ENCODE peak calls at places on chromosomes 12 and 14, in nine cellular contexts. One of them, this sample, is unnamed.

GRCh38 chr12:108768591-108769500 is 37.5 kb upstream of the CORO1C start:
- DNase-seq in left ventricle myocardium inferior: peak
- DNase-seq in nephron progenitor cell: peak
- DNase-seq in lower lobe of right lung: peak
- DNase-seq in esophagus squamous epithelium: no peak
- DNase-seq in caudate nucleus: no peak
- DNase-seq in occipital lobe: no peak
- DNase-seq in Calu3: peak
- DNase-seq in GDM1: no peak
- DNase-seq in this sample: no peak

GRCh38 chr14:67619446-67620216 is at the start of gene ARG2:
- DNase-seq in esophagus squamous epithelium: peak
- DNase-seq in left ventricle myocardium inferior: peak
- DNase-seq in caudate nucleus: peak
- DNase-seq in occipital lobe: peak
- DNase-seq in lower lobe of right lung: peak
- DNase-seq in Calu3: peak
- DNase-seq in nephron progenitor cell: peak
- DNase-seq in GDM1: peak
- DNase-seq in this sample: peak

GRCh38 chr12:91562476-91562875 is 379.9 kb upstream of the DCN start:
- DNase-seq in caudate nucleus: no peak
- DNase-seq in GDM1: no peak
- DNase-seq in lower lobe of right lung: no peak
- DNase-seq in Calu3: no peak
- DNase-seq in left ventricle myocardium inferior: no peak
- DNase-seq in occipital lobe: no peak
- DNase-seq in esophagus squamous epithelium: no peak
- DNase-seq in nephron progenitor cell: no peak
- DNase-seq in this sample: no peak

GRCh38 chr12:71134405-71134804 is 23.4 kb downstream of the TSPAN8 start:
- DNase-seq in Calu3: no peak
- DNase-seq in left ventricle myocardium inferior: no peak
- DNase-seq in GDM1: no peak
- DNase-seq in occipital lobe: no peak
- DNase-seq in caudate nucleus: no peak
- DNase-seq in lower lobe of right lung: no peak
- DNase-seq in esophagus squamous epithelium: no peak
- DNase-seq in nephron progenitor cell: no peak
- DNase-seq in this sample: no peak

GRCh38 chr14:60650382-60650961 is 1.2 kb upstream of the SIX1 start:
- DNase-seq in Calu3: no peak
- DNase-seq in caudate nucleus: no peak
- DNase-seq in lower lobe of right lung: no peak
- DNase-seq in nephron progenitor cell: no peak
- DNase-seq in esophagus squamous epithelium: no peak
- DNase-seq in occipital lobe: no peak
- DNase-seq in left ventricle myocardium inferior: no peak
- DNase-seq in GDM1: no peak
- DNase-seq in this sample: no peak

GRCh38 chr12:109949089-109949488 is 47.1 kb downstream of the GIT2 start:
- DNase-seq in left ventricle myocardium inferior: no peak
- DNase-seq in occipital lobe: no peak
- DNase-seq in caudate nucleus: no peak
- DNase-seq in lower lobe of right lung: no peak
- DNase-seq in esophagus squamous epithelium: no peak
- DNase-seq in GDM1: no peak
- DNase-seq in Calu3: no peak
- DNase-seq in nephron progenitor cell: no peak
- DNase-seq in this sample: no peak

GRCh38 chr14:71472281-71472960 is 459.8 kb upstream of the RGS6 start:
- DNase-seq in caudate nucleus: no peak
- DNase-seq in Calu3: no peak
- DNase-seq in nephron progenitor cell: no peak
- DNase-seq in lower lobe of right lung: no peak
- DNase-seq in esophagus squamous epithelium: no peak
- DNase-seq in GDM1: no peak
- DNase-seq in left ventricle myocardium inferior: no peak
- DNase-seq in occipital lobe: no peak
- DNase-seq in this sample: no peak

GRCh38 chr12:109920266-109920780 is 20.2 kb downstream of the TCHP start:
- DNase-seq in lower lobe of right lung: no peak
- DNase-seq in left ventricle myocardium inferior: no peak
- DNase-seq in nephron progenitor cell: no peak
- DNase-seq in occipital lobe: no peak
- DNase-seq in esophagus squamous epithelium: no peak
- DNase-seq in Calu3: no peak
- DNase-seq in caudate nucleus: no peak
- DNase-seq in GDM1: no peak
- DNase-seq in this sample: no peak

GRCh38 chr12:66861157-66861750 is 182.4 kb upstream of the GRIP1 start:
- DNase-seq in caudate nucleus: no peak
- DNase-seq in GDM1: peak
- DNase-seq in lower lobe of right lung: peak
- DNase-seq in occipital lobe: peak
- DNase-seq in Calu3: peak
- DNase-seq in esophagus squamous epithelium: no peak
- DNase-seq in left ventricle myocardium inferior: peak
- DNase-seq in nephron progenitor cell: peak
- DNase-seq in this sample: no peak

GRCh38 chr12:75578546-75578945 is 67.1 kb upstream of the KRR1 start:
- DNase-seq in occipital lobe: no peak
- DNase-seq in esophagus squamous epithelium: no peak
- DNase-seq in Calu3: no peak
- DNase-seq in caudate nucleus: no peak
- DNase-seq in GDM1: no peak
- DNase-seq in left ventricle myocardium inferior: no peak
- DNase-seq in lower lobe of right lung: no peak
- DNase-seq in nephron progenitor cell: no peak
- DNase-seq in this sample: no peak

GRCh38 chr14:61403411-61403810 is 82.0 kb downstream of the PRKCH start:
- DNase-seq in Calu3: no peak
- DNase-seq in nephron progenitor cell: no peak
- DNase-seq in lower lobe of right lung: no peak
- DNase-seq in left ventricle myocardium inferior: no peak
- DNase-seq in esophagus squamous epithelium: no peak
- DNase-seq in GDM1: no peak
- DNase-seq in caudate nucleus: no peak
- DNase-seq in occipital lobe: no peak
- DNase-seq in this sample: no peak

GRCh38 chr12:120342156-120342555 is 14.6 kb upstream of the PLA2G1B start:
- DNase-seq in GDM1: no peak
- DNase-seq in caudate nucleus: no peak
- DNase-seq in esophagus squamous epithelium: no peak
- DNase-seq in nephron progenitor cell: peak
- DNase-seq in left ventricle myocardium inferior: no peak
- DNase-seq in Calu3: no peak
- DNase-seq in lower lobe of right lung: no peak
- DNase-seq in occipital lobe: no peak
- DNase-seq in this sample: no peak

GRCh38 chr12:70402597-70402996 is 36.5 kb downstream of the KCNMB4 start:
- DNase-seq in caudate nucleus: no peak
- DNase-seq in occipital lobe: no peak
- DNase-seq in lower lobe of right lung: no peak
- DNase-seq in esophagus squamous epithelium: no peak
- DNase-seq in nephron progenitor cell: no peak
- DNase-seq in left ventricle myocardium inferior: no peak
- DNase-seq in GDM1: no peak
- DNase-seq in Calu3: no peak
- DNase-seq in this sample: no peak

GRCh38 chr14:51650721-51651387 is 856 bp upstream of the FRMD6 start:
- DNase-seq in lower lobe of right lung: peak
- DNase-seq in occipital lobe: no peak
- DNase-seq in nephron progenitor cell: peak
- DNase-seq in caudate nucleus: no peak
- DNase-seq in esophagus squamous epithelium: no peak
- DNase-seq in left ventricle myocardium inferior: peak
- DNase-seq in GDM1: no peak
- DNase-seq in Calu3: peak
- DNase-seq in this sample: no peak

GRCh38 chr12:90770861-90771260 is 184.1 kb downstream of the CCER1 start:
- DNase-seq in Calu3: no peak
- DNase-seq in left ventricle myocardium inferior: no peak
- DNase-seq in lower lobe of right lung: no peak
- DNase-seq in esophagus squamous epithelium: no peak
- DNase-seq in caudate nucleus: no peak
- DNase-seq in nephron progenitor cell: no peak
- DNase-seq in occipital lobe: no peak
- DNase-seq in GDM1: no peak
- DNase-seq in this sample: no peak

GRCh38 chr14:105148604-105149145 is 19.9 kb downstream of the JAG2 start:
- DNase-seq in left ventricle myocardium inferior: peak
- DNase-seq in nephron progenitor cell: peak
- DNase-seq in caudate nucleus: no peak
- DNase-seq in esophagus squamous epithelium: no peak
- DNase-seq in occipital lobe: no peak
- DNase-seq in Calu3: no peak
- DNase-seq in GDM1: no peak
- DNase-seq in lower lobe of right lung: peak
- DNase-seq in this sample: no peak

GRCh38 chr12:24109381-24110039 is 160.0 kb upstream of the SOX5 start:
- DNase-seq in esophagus squamous epithelium: no peak
- DNase-seq in GDM1: no peak
- DNase-seq in caudate nucleus: no peak
- DNase-seq in nephron progenitor cell: no peak
- DNase-seq in Calu3: no peak
- DNase-seq in lower lobe of right lung: no peak
- DNase-seq in occipital lobe: no peak
- DNase-seq in left ventricle myocardium inferior: no peak
- DNase-seq in this sample: no peak

GRCh38 chr14:89616425-89617141 is 199.6 kb upstream of the FOXN3 start:
- DNase-seq in occipital lobe: no peak
- DNase-seq in esophagus squamous epithelium: no peak
- DNase-seq in nephron progenitor cell: peak
- DNase-seq in GDM1: no peak
- DNase-seq in lower lobe of right lung: no peak
- DNase-seq in caudate nucleus: no peak
- DNase-seq in left ventricle myocardium inferior: no peak
- DNase-seq in Calu3: no peak
- DNase-seq in this sample: no peak

GRCh38 chr12:110176745-110177144 is 52.6 kb downstream of the IFT81 start:
- DNase-seq in nephron progenitor cell: no peak
- DNase-seq in left ventricle myocardium inferior: no peak
- DNase-seq in esophagus squamous epithelium: no peak
- DNase-seq in lower lobe of right lung: no peak
- DNase-seq in Calu3: no peak
- DNase-seq in caudate nucleus: no peak
- DNase-seq in occipital lobe: no peak
- DNase-seq in GDM1: no peak
- DNase-seq in this sample: no peak

GRCh38 chr12:98901189-98901588 is 256.1 kb downstream of the APAF1 start:
- DNase-seq in caudate nucleus: no peak
- DNase-seq in nephron progenitor cell: peak
- DNase-seq in left ventricle myocardium inferior: no peak
- DNase-seq in lower lobe of right lung: no peak
- DNase-seq in Calu3: no peak
- DNase-seq in GDM1: no peak
- DNase-seq in esophagus squamous epithelium: no peak
- DNase-seq in occipital lobe: no peak
- DNase-seq in this sample: no peak

GRCh38 chr12:89451876-89452275 is 72.7 kb downstream of the GALNT4 start:
- DNase-seq in occipital lobe: no peak
- DNase-seq in nephron progenitor cell: peak
- DNase-seq in GDM1: peak
- DNase-seq in Calu3: peak
- DNase-seq in left ventricle myocardium inferior: peak
- DNase-seq in caudate nucleus: no peak
- DNase-seq in esophagus squamous epithelium: no peak
- DNase-seq in lower lobe of right lung: no peak
- DNase-seq in this sample: no peak

GRCh38 chr12:110039085-110039807 is 9.1 kb downstream of the C12orf76 start:
- DNase-seq in Calu3: peak
- DNase-seq in left ventricle myocardium inferior: no peak
- DNase-seq in lower lobe of right lung: no peak
- DNase-seq in occipital lobe: no peak
- DNase-seq in caudate nucleus: no peak
- DNase-seq in GDM1: no peak
- DNase-seq in esophagus squamous epithelium: no peak
- DNase-seq in nephron progenitor cell: no peak
- DNase-seq in this sample: no peak

GRCh38 chr12:95802482-95803264 is 12.1 kb upstream of the NTN4 start:
- DNase-seq in GDM1: no peak
- DNase-seq in esophagus squamous epithelium: no peak
- DNase-seq in occipital lobe: no peak
- DNase-seq in caudate nucleus: no peak
- DNase-seq in nephron progenitor cell: no peak
- DNase-seq in left ventricle myocardium inferior: no peak
- DNase-seq in Calu3: peak
- DNase-seq in lower lobe of right lung: no peak
- DNase-seq in this sample: no peak

GRCh38 chr12:15928345-15928744 is 17.2 kb downstream of the DERA start:
- DNase-seq in nephron progenitor cell: no peak
- DNase-seq in occipital lobe: no peak
- DNase-seq in caudate nucleus: no peak
- DNase-seq in Calu3: no peak
- DNase-seq in esophagus squamous epithelium: no peak
- DNase-seq in lower lobe of right lung: no peak
- DNase-seq in GDM1: no peak
- DNase-seq in left ventricle myocardium inferior: no peak
- DNase-seq in this sample: no peak

GRCh38 chr12:117646595-117646994 is 285.2 kb upstream of the NOS1 start:
- DNase-seq in left ventricle myocardium inferior: no peak
- DNase-seq in occipital lobe: no peak
- DNase-seq in lower lobe of right lung: no peak
- DNase-seq in esophagus squamous epithelium: no peak
- DNase-seq in GDM1: no peak
- DNase-seq in Calu3: no peak
- DNase-seq in caudate nucleus: no peak
- DNase-seq in nephron progenitor cell: peak
- DNase-seq in this sample: no peak

GRCh38 chr12:132214906-132215643 is 70.8 kb downstream of the NOC4L start:
- DNase-seq in caudate nucleus: no peak
- DNase-seq in nephron progenitor cell: no peak
- DNase-seq in Calu3: no peak
- DNase-seq in occipital lobe: no peak
- DNase-seq in left ventricle myocardium inferior: no peak
- DNase-seq in lower lobe of right lung: no peak
- DNase-seq in GDM1: no peak
- DNase-seq in esophagus squamous epithelium: no peak
- DNase-seq in this sample: no peak

GRCh38 chr14:54108481-54109471 is 152.2 kb upstream of the BMP4 start:
- DNase-seq in nephron progenitor cell: no peak
- DNase-seq in GDM1: no peak
- DNase-seq in esophagus squamous epithelium: no peak
- DNase-seq in Calu3: peak
- DNase-seq in lower lobe of right lung: no peak
- DNase-seq in caudate nucleus: no peak
- DNase-seq in left ventricle myocardium inferior: no peak
- DNase-seq in occipital lobe: no peak
- DNase-seq in this sample: no peak

GRCh38 chr12:84756961-84757360 is 155.6 kb downstream of the SLC6A15 start:
- DNase-seq in lower lobe of right lung: no peak
- DNase-seq in caudate nucleus: no peak
- DNase-seq in GDM1: no peak
- DNase-seq in esophagus squamous epithelium: no peak
- DNase-seq in nephron progenitor cell: no peak
- DNase-seq in Calu3: no peak
- DNase-seq in left ventricle myocardium inferior: no peak
- DNase-seq in occipital lobe: no peak
- DNase-seq in this sample: no peak

GRCh38 chr12:122184522-122184921 is 1.6 kb downstream of the LRRC43 start:
- DNase-seq in lower lobe of right lung: no peak
- DNase-seq in Calu3: no peak
- DNase-seq in caudate nucleus: no peak
- DNase-seq in occipital lobe: no peak
- DNase-seq in esophagus squamous epithelium: no peak
- DNase-seq in nephron progenitor cell: no peak
- DNase-seq in GDM1: peak
- DNase-seq in left ventricle myocardium inferior: no peak
- DNase-seq in this sample: no peak

GRCh38 chr12:50799908-50800307 is 36.0 kb downstream of the ATF1 start:
- DNase-seq in lower lobe of right lung: no peak
- DNase-seq in caudate nucleus: no peak
- DNase-seq in left ventricle myocardium inferior: no peak
- DNase-seq in esophagus squamous epithelium: no peak
- DNase-seq in occipital lobe: no peak
- DNase-seq in nephron progenitor cell: no peak
- DNase-seq in GDM1: no peak
- DNase-seq in Calu3: no peak
- DNase-seq in this sample: no peak

GRCh38 chr12:75816892-75817291 is 214.7 kb downstream of the PHLDA1 start:
- DNase-seq in esophagus squamous epithelium: no peak
- DNase-seq in Calu3: no peak
- DNase-seq in left ventricle myocardium inferior: no peak
- DNase-seq in lower lobe of right lung: no peak
- DNase-seq in GDM1: no peak
- DNase-seq in occipital lobe: no peak
- DNase-seq in nephron progenitor cell: no peak
- DNase-seq in caudate nucleus: no peak
- DNase-seq in this sample: no peak

This sample was measured in SIG-M5.